ENCODE peak calls at places on chromosomes 1 and 21, in ten cellular contexts. X is GM06990; C is CD8-positive, alpha-beta T cell; Y is Calu3; H is M059J; T is non-pigmented ciliary epithelial cell; S is H9; Z is anterior cingulate cortex; Q is germinal center; B is HEK293T. F is an unnamed sample.

GRCh38 chr21:35075546-35075945 is 26.4 kb upstream of the RUNX1 start:
- DNase-seq in C (no peak), S (no peak), Z (no peak), X (no peak), T (peak; percentile 56), B (no peak), H (peak; percentile 61), Y (no peak), Q (no peak), F (no peak)

GRCh38 chr1:21567241-21568005 is 58.2 kb downstream of the ALPL start:
- DNase-seq in Z (no peak), Y (no peak), C (no peak), Q (no peak), S (no peak), T (peak; percentile 70), X (no peak), B (no peak), H (peak; percentile 62), F (no peak)

GRCh38 chr1:246390855-246391254 is 116.2 kb downstream of the SMYD3 start:
- DNase-seq in H (no peak), X (no peak), T (no peak), B (no peak), C (no peak), Q (no peak), Z (no peak), Y (no peak), S (no peak), F (no peak)

GRCh38 chr1:154466879-154467767 is 34.9 kb upstream of the TDRD10 start:
- DNase-seq in S (no peak), C (no peak), H (no peak), X (no peak), Q (no peak), B (no peak), Y (no peak), T (no peak), Z (no peak), F (no peak)

GRCh38 chr1:31839662-31840343 is 24.0 kb upstream of the SPOCD1 start:
- DNase-seq in Y (no peak), Q (no peak), S (no peak), X (no peak), C (no peak), B (no peak), H (no peak), Z (no peak), T (no peak), F (no peak)

GRCh38 chr1:248847956-248848561 is 10.0 kb downstream of the ZNF672 start:
- DNase-seq in B (no peak), Q (no peak), C (no peak), T (no peak), Y (no peak), H (no peak), Z (no peak), X (no peak), S (no peak), F (no peak)

GRCh38 chr1:63903947-63904346 is 130.1 kb downstream of the ROR1 start:
- DNase-seq in B (no peak), Q (peak; percentile 14), S (no peak), T (no peak), H (no peak), X (no peak), Y (no peak), Z (no peak), C (no peak), F (no peak)

GRCh38 chr1:246792603-246793002 is 68.4 kb downstream of the SCCPDH start:
- DNase-seq in Y (no peak), B (no peak), Q (no peak), T (no peak), S (no peak), C (no peak), Z (no peak), X (no peak), H (no peak), F (no peak)

GRCh38 chr1:63915121-63915520 is 141.3 kb downstream of the ROR1 start:
- DNase-seq in Y (no peak), Z (no peak), C (no peak), X (no peak), H (peak; percentile 43), S (peak; percentile 46), B (no peak), Q (peak; percentile 8), T (no peak), F (no peak)

GRCh38 chr1:92168657-92169056 is 49.1 kb upstream of the C1orf146 start:
- DNase-seq in B (peak; percentile 12), Z (no peak), X (no peak), H (no peak), Y (no peak), T (no peak), S (no peak), C (no peak), Q (no peak), F (no peak)

GRCh38 chr1:205335692-205336091 is 14.1 kb upstream of the NUAK2 start:
- DNase-seq in T (no peak), H (peak; percentile 76), X (peak; percentile 64), S (peak; percentile 90), B (peak; percentile 85), Z (peak; percentile 57), Q (peak; percentile 87), C (peak; percentile 68), Y (peak; percentile 95), F (peak; percentile 59)

GRCh38 chr1:29122662-29122986 is 1.1 kb downstream of the TMEM200B start:
- DNase-seq in Y (peak; percentile 24), H (peak; percentile 83), X (no peak), Q (no peak), C (no peak), Z (no peak), S (no peak), B (no peak), T (no peak), F (peak; percentile 22)

GRCh38 chr1:21884456-21885235 is 52.5 kb downstream of the HSPG2 start:
- DNase-seq in T (no peak), Y (no peak), Z (no peak), Q (no peak), C (no peak), H (no peak), S (no peak), X (no peak), B (no peak), F (no peak)

GRCh38 chr1:160993544-160993943 is 27.4 kb downstream of the F11R start:
- DNase-seq in C (no peak), Y (no peak), Z (no peak), B (no peak), T (peak; percentile 47), Q (no peak), X (no peak), S (no peak), H (peak; percentile 65), F (no peak)

GRCh38 chr1:156079762-156080597 is 2.3 kb downstream of the MEX3A start:
- DNase-seq in Y (no peak), Q (no peak), Z (no peak), H (no peak), S (peak; percentile 32), C (no peak), T (no peak), B (no peak), X (no peak), F (no peak)

GRCh38 chr1:218346391-218347204 is 1.5 kb downstream of the TGFB2 start:
- DNase-seq in Y (peak; percentile 32), T (no peak), B (no peak), X (peak; percentile 37), Q (peak; percentile 10), S (peak; percentile 46), Z (no peak), C (no peak), H (peak; percentile 63), F (no peak)

GRCh38 chr1:5455056-5455455 is 537.2 kb downstream of the NPHP4 start:
- DNase-seq in Q (no peak), S (peak; percentile 44), X (no peak), T (no peak), C (no peak), B (no peak), H (peak; percentile 44), Z (no peak), Y (no peak), F (no peak)

GRCh38 chr1:245197911-245198379 is 43.2 kb downstream of the KIF26B start:
- DNase-seq in X (no peak), H (peak; percentile 7), C (no peak), B (no peak), S (no peak), T (peak; percentile 63), Y (no peak), Q (no peak), Z (no peak), F (no peak)

GRCh38 chr1:108704501-108704900 is 8.2 kb upstream of the FNDC7 start:
- DNase-seq in S (no peak), Q (no peak), H (peak; percentile 75), T (no peak), B (no peak), Z (no peak), X (no peak), Y (peak; percentile 15), C (no peak), F (no peak)

GRCh38 chr21:33587792-33588484 is 546 bp downstream of the DONSON start:
- DNase-seq in Z (no peak), T (no peak), B (peak; percentile 34), Y (peak; percentile 26), Q (peak; percentile 36), C (no peak), H (peak; percentile 61), S (peak; percentile 44), X (peak; percentile 63), F (peak; percentile 48)

GRCh38 chr1:167430134-167430848 is 88.0 kb downstream of the CD247 start:
- DNase-seq in T (no peak), Y (no peak), Q (peak; percentile 71), Z (no peak), H (no peak), C (no peak), S (peak; percentile 77), X (peak; percentile 41), B (no peak), F (no peak)

GRCh38 chr1:204384636-204385354 is 25.1 kb upstream of the PLEKHA6 start:
- DNase-seq in S (no peak), Y (no peak), B (no peak), Z (no peak), Q (no peak), X (no peak), T (no peak), C (no peak), H (peak; percentile 86), F (no peak)

GRCh38 chr1:98344726-98345125 is 316.8 kb upstream of the SNX7 start:
- DNase-seq in H (no peak), Q (no peak), X (no peak), B (no peak), S (no peak), C (no peak), Z (no peak), T (no peak), Y (no peak), F (no peak)

GRCh38 chr1:174746024-174746808 is 253.5 kb upstream of the CACYBP start:
- DNase-seq in B (no peak), Q (no peak), Y (no peak), C (no peak), T (no peak), Z (no peak), X (no peak), S (no peak), H (no peak), F (no peak)

GRCh38 chr1:197781998-197782718 is 6.9 kb upstream of the DENND1B start:
- DNase-seq in Y (no peak), C (no peak), Q (no peak), T (no peak), S (no peak), Z (no peak), B (no peak), H (peak; percentile 63), X (no peak), F (no peak)

GRCh38 chr1:172764378-172764777 is 105.5 kb downstream of the FASLG start:
- DNase-seq in Y (no peak), Z (no peak), S (no peak), B (no peak), H (no peak), X (no peak), C (peak; percentile 34), T (no peak), Q (no peak), F (no peak)

GRCh38 chr1:156475568-156476500 is 24.7 kb downstream of the MEF2D start:
- DNase-seq in T (no peak), B (no peak), C (no peak), Q (no peak), X (no peak), H (no peak), Z (peak; percentile 69), Y (no peak), S (no peak), F (no peak)

GRCh38 chr21:45151484-45152115 is 77.2 kb downstream of the ADARB1 start:
- DNase-seq in Y (no peak), Q (no peak), T (no peak), X (no peak), Z (no peak), B (no peak), S (peak; percentile 26), C (no peak), H (no peak), F (no peak)

F was measured in CD4-positive, CD25-positive, alpha-beta regulatory T cell.